ENCODE peak calls at places on chromosomes 13 and 19, in eight cellular contexts. X, F, S, G, Q, E, V and L are unnamed samples.

GRCh38 chr13:19984430-19985218 is 26.1 kb downstream of the ZMYM2 start:
- DNase-seq in X (peak; percentile 54), F (no peak), S (no peak), G (no peak), Q (peak; percentile 59), E (no peak), V (no peak), L (no peak)

GRCh38 chr13:32650705-32651311 is 64.6 kb downstream of the PDS5B start:
- DNase-seq in X (peak; percentile 84), F (no peak), S (peak; percentile 59), G (no peak), Q (peak; percentile 73), E (no peak), V (no peak), L (no peak)

GRCh38 chr13:112448621-112449544 is 72.7 kb downstream of the SPACA7 start:
- DNase-seq in X (no peak), F (no peak), S (no peak), G (no peak), Q (no peak), E (no peak), V (peak; percentile 74), L (peak; percentile 55)

GRCh38 chr19:14889994-14890393 is 4.1 kb upstream of the OR7A17 start:
- DNase-seq in X (no peak), F (no peak), S (no peak), G (no peak), Q (no peak), E (no peak), V (no peak), L (no peak)

GRCh38 chr19:14758816-14759215 is 19.5 kb downstream of the ADGRE2 start:
- DNase-seq in X (peak; percentile 39), F (no peak), S (no peak), G (no peak), Q (no peak), E (no peak), V (no peak), L (no peak)

GRCh38 chr19:49333426-49334288 is 1.5 kb upstream of the CD37 start:
- DNase-seq in X (no peak), F (no peak), S (no peak), G (no peak), Q (no peak), E (no peak), V (no peak), L (peak; percentile 67)

GRCh38 chr13:73914119-73914518 is 220.1 kb downstream of the KLF12 start:
- DNase-seq in X (peak; percentile 75), F (no peak), S (no peak), G (no peak), Q (peak; percentile 13), E (no peak), V (no peak), L (no peak)

GRCh38 chr19:50549059-50549926 is 18.9 kb downstream of the LRRC4B start:
- DNase-seq in X (no peak), F (no peak), S (no peak), G (no peak), Q (no peak), E (no peak), V (no peak), L (no peak)

GRCh38 chr13:27535546-27535945 is 84.8 kb downstream of the LNX2 start:
- DNase-seq in X (no peak), F (no peak), S (no peak), G (no peak), Q (no peak), E (no peak), V (no peak), L (no peak)

GRCh38 chr19:44156475-44156874 is 8.4 kb upstream of the ZNF226 start:
- DNase-seq in X (no peak), F (no peak), S (no peak), G (no peak), Q (no peak), E (no peak), V (no peak), L (no peak)

GRCh38 chr13:41981961-41982723 is 21.2 kb upstream of the VWA8 start:
- DNase-seq in X (no peak), F (no peak), S (no peak), G (no peak), Q (no peak), E (no peak), V (no peak), L (no peak)

GRCh38 chr19:32599736-32600157 is 18.8 kb downstream of the PDCD5 start:
- DNase-seq in X (peak; percentile 71), F (no peak), S (peak; percentile 49), G (no peak), Q (peak; percentile 71), E (no peak), V (no peak), L (no peak)

GRCh38 chr13:29901714-29902631 is 51.6 kb upstream of the UBL3 start:
- DNase-seq in X (peak; percentile 66), F (no peak), S (no peak), G (no peak), Q (peak; percentile 95), E (no peak), V (no peak), L (no peak)

GRCh38 chr19:13398780-13399726 is 107.2 kb downstream of the CACNA1A start:
- DNase-seq in X (peak; percentile 61), F (no peak), S (no peak), G (no peak), Q (peak; percentile 93), E (peak; percentile 18), V (no peak), L (no peak)

DNA sequence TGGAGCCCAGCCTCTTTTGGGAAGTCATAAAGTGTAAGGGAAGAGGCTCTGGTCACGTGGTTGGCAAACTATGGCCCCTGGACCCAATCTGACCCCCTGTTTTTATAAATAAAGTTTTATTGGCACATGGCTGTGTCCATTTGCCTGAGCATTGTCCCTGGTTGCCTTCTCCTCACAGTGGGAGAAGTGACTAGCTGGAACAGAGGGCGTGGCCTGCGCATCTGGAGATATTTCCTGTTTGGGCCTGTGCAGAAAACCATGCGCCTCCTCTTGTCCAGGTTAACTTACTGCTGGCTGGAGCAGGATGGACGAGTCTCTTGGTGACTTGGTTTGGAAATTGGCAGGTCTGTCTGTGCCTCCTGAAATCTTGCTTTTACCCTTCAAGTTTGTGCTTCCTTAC is 48.3 kb downstream of the KDM4B start:
- DNase-seq in X (no peak), F (no peak), S (no peak), G (no peak), Q (no peak), E (no peak), V (no peak), L (no peak)
- TF ChIP-seq CTCF in X (no peak), F (no peak), S (no peak), G (no peak), Q (no peak), E (no peak), V (no peak), L (no peak)

GRCh38 chr19:4622695-4623421 is 16.5 kb upstream of the TNFAIP8L1 start:
- DNase-seq in X (no peak), F (no peak), S (no peak), G (no peak), Q (no peak), E (no peak), V (no peak), L (no peak)
- TF ChIP-seq CTCF in X (peak; percentile 11), F (no peak), S (no peak), G (no peak), Q (no peak), E (no peak), V (no peak), L (no peak)

GRCh38 chr19:53466726-53467125 is 807 bp upstream of the ZNF813 start:
- DNase-seq in X (no peak), F (no peak), S (no peak), G (no peak), Q (no peak), E (no peak), V (no peak), L (no peak)
- TF ChIP-seq CTCF in X (no peak), F (no peak), S (no peak), G (no peak), Q (no peak), E (no peak), V (no peak), L (no peak)

GRCh38 chr19:10227215-10227971 is 3.7 kb downstream of the S1PR2 start:
- DNase-seq in X (no peak), F (no peak), S (no peak), G (no peak), Q (no peak), E (peak; percentile 53), V (no peak), L (peak; percentile 75)
- TF ChIP-seq CTCF in X (peak; percentile 8), F (no peak), S (no peak), G (no peak), Q (peak; percentile 6), E (peak; percentile 12), V (no peak), L (no peak)